ENCODE peak calls at places on chromosomes 3 and 15, in seven cellular contexts. One of them, this sample, is unnamed.

GRCh38 chr15:80662756-80663553 is 32.2 kb upstream of the ABHD17C start:
- DNase-seq in ecto neural progenitor cell: no peak
- DNase-seq in PC-9: no peak
- DNase-seq in AG08396: no peak
- DNase-seq in body of pancreas: no peak
- DNase-seq in GM12891: no peak
- DNase-seq in activated CD4-positive, CD25-positive, alpha-beta regulatory T cell: no peak
- DNase-seq in this sample: no peak

GRCh38 chr3:124781706-124782376 is 51.6 kb downstream of the UMPS start:
- DNase-seq in ecto neural progenitor cell: no peak
- DNase-seq in PC-9: no peak
- DNase-seq in AG08396: no peak
- DNase-seq in body of pancreas: no peak
- DNase-seq in GM12891: no peak
- DNase-seq in activated CD4-positive, CD25-positive, alpha-beta regulatory T cell: no peak
- DNase-seq in this sample: no peak

GRCh38 chr3:47161983-47162694 is 1.8 kb downstream of the SETD2 start:
- DNase-seq in ecto neural progenitor cell: no peak
- DNase-seq in PC-9: no peak
- DNase-seq in AG08396: no peak
- DNase-seq in body of pancreas: no peak
- DNase-seq in GM12891: no peak
- DNase-seq in activated CD4-positive, CD25-positive, alpha-beta regulatory T cell: no peak
- DNase-seq in this sample: no peak

GRCh38 chr3:135851201-135852061 is 114.1 kb upstream of the PPP2R3A start:
- DNase-seq in ecto neural progenitor cell: no peak
- DNase-seq in PC-9: no peak
- DNase-seq in AG08396: peak; percentile 28
- DNase-seq in body of pancreas: no peak
- DNase-seq in GM12891: no peak
- DNase-seq in activated CD4-positive, CD25-positive, alpha-beta regulatory T cell: no peak
- DNase-seq in this sample: no peak

GRCh38 chr15:80497221-80497620 is 93.0 kb downstream of the ARNT2 start:
- DNase-seq in ecto neural progenitor cell: no peak
- DNase-seq in PC-9: no peak
- DNase-seq in AG08396: no peak
- DNase-seq in body of pancreas: no peak
- DNase-seq in GM12891: no peak
- DNase-seq in activated CD4-positive, CD25-positive, alpha-beta regulatory T cell: no peak
- DNase-seq in this sample: no peak

GRCh38 chr3:186930639-186931486 is 537 bp downstream of the ST6GAL1 start:
- DNase-seq in ecto neural progenitor cell: peak; percentile 84
- DNase-seq in PC-9: peak; percentile 71
- DNase-seq in AG08396: peak; percentile 36
- DNase-seq in body of pancreas: peak; percentile 43
- DNase-seq in GM12891: peak; percentile 58
- DNase-seq in activated CD4-positive, CD25-positive, alpha-beta regulatory T cell: peak; percentile 16
- DNase-seq in this sample: no peak

GRCh38 chr3:134314588-134315285 is 59.5 kb downstream of the AMOTL2 start:
- DNase-seq in ecto neural progenitor cell: peak; percentile 29
- DNase-seq in PC-9: no peak
- DNase-seq in AG08396: no peak
- DNase-seq in body of pancreas: no peak
- DNase-seq in GM12891: no peak
- DNase-seq in activated CD4-positive, CD25-positive, alpha-beta regulatory T cell: no peak
- DNase-seq in this sample: no peak

GRCh38 chr3:195196266-195196665 is 74.7 kb downstream of the XXYLT1 start:
- DNase-seq in ecto neural progenitor cell: no peak
- DNase-seq in PC-9: no peak
- DNase-seq in AG08396: peak; percentile 40
- DNase-seq in body of pancreas: no peak
- DNase-seq in GM12891: no peak
- DNase-seq in activated CD4-positive, CD25-positive, alpha-beta regulatory T cell: no peak
- DNase-seq in this sample: no peak

GRCh38 chr3:122024800-122025199 is 2.8 kb upstream of the ILDR1 start:
- DNase-seq in ecto neural progenitor cell: no peak
- DNase-seq in PC-9: no peak
- DNase-seq in AG08396: no peak
- DNase-seq in body of pancreas: no peak
- DNase-seq in GM12891: no peak
- DNase-seq in activated CD4-positive, CD25-positive, alpha-beta regulatory T cell: no peak
- DNase-seq in this sample: no peak

GRCh38 chr3:43838877-43839276 is 148.1 kb downstream of the ABHD5 start:
- DNase-seq in ecto neural progenitor cell: no peak
- DNase-seq in PC-9: no peak
- DNase-seq in AG08396: no peak
- DNase-seq in body of pancreas: no peak
- DNase-seq in GM12891: no peak
- DNase-seq in activated CD4-positive, CD25-positive, alpha-beta regulatory T cell: no peak
- DNase-seq in this sample: no peak

This sample was measured in GM12892.